ENCODE peak calls at places on chromosomes 11 and 22, in eight cellular contexts. R is kidney, M is fibroblast of lung, T is adrenal gland, Y is tibial artery, K is GM23338, Z is neuronal stem cell, X is cardiac muscle cell. U is an unnamed sample. For H3K4me1, the result is how much of the 10 kb centered on the place peaks cover.

GRCh38 chr11:78101073-78101472 is 21.4 kb upstream of the NDUFC2 start:
- DNase-seq in X (no peak), R (no peak), Z (no peak), K (no peak), M (peak), T (no peak), Y (no peak), U (no peak)

GRCh38 chr11:18461909-18462308 is 6.3 kb downstream of the LDHAL6A start:
- DNase-seq in R (no peak), K (no peak), T (no peak), Y (no peak), M (no peak), Z (no peak), X (no peak), U (no peak)

GRCh38 chr22:45154383-45154782 is 9.3 kb upstream of the NUP50 start:
- DNase-seq in R (no peak), Z (no peak), K (no peak), X (peak), M (peak), T (no peak), Y (no peak), U (no peak)

GRCh38 chr22:36659762-36660509 is 43.6 kb downstream of the CACNG2 start:
- DNase-seq in Y (peak), M (peak), X (peak), T (peak), R (peak), K (no peak), Z (no peak), U (peak)

GRCh38 chr11:70610561-70610960 is 212.2 kb downstream of the CTTN start:
- DNase-seq in K (no peak), Z (no peak), X (peak), Y (no peak), T (no peak), R (peak), M (peak), U (no peak)

GRCh38 chr11:132158091-132158490 is 787.7 kb downstream of the NTM start:
- DNase-seq in K (peak), R (no peak), M (peak), Z (no peak), X (peak), T (no peak), Y (no peak), U (no peak)

GRCh38 chr11:68351450-68352275 is 39.3 kb downstream of the LRP5 start:
- DNase-seq in T (no peak), Z (no peak), R (no peak), Y (no peak), M (no peak), K (peak), X (no peak), U (no peak)

GRCh38 chr11:5285703-5286102 is 16.0 kb upstream of the HBE1 start:
- DNase-seq in Y (no peak), Z (no peak), T (no peak), R (no peak), K (no peak), M (no peak), X (no peak), U (no peak)

GRCh38 chr11:61679893-61680621 is at the start of gene DAGLA:
- DNase-seq in R (peak), Y (peak), K (peak), X (peak), M (peak), Z (peak), T (no peak), U (peak)

GRCh38 chr11:124079631-124080318 is 35.5 kb upstream of the VWA5A start:
- DNase-seq in X (peak), R (no peak), Y (no peak), Z (no peak), K (no peak), T (no peak), M (no peak), U (no peak)

GRCh38 chr11:119796363-119797060 is 67.5 kb upstream of the NECTIN1 start:
- DNase-seq in Y (no peak), R (peak), Z (no peak), M (no peak), T (no peak), K (no peak), X (no peak), U (no peak)

GRCh38 chr11:33321483-33321882 is 64.3 kb downstream of the HIPK3 start:
- DNase-seq in K (no peak), X (no peak), Y (no peak), T (no peak), M (no peak), R (no peak), Z (no peak), U (no peak)

GRCh38 chr11:29634744-29635143 is 382.1 kb downstream of the KCNA4 start:
- DNase-seq in R (no peak), K (peak), T (no peak), Z (no peak), Y (no peak), M (no peak), X (no peak), U (no peak)

GRCh38 chr11:115145316-115145715 is 358.9 kb downstream of the CADM1 start:
- DNase-seq in Y (no peak), R (peak), T (no peak), K (no peak), M (no peak), X (no peak), Z (no peak), U (no peak)

GRCh38 chr11:18669629-18670162 is 28.9 kb upstream of the TMEM86A start:
- DNase-seq in X (no peak), R (no peak), Y (no peak), M (no peak), T (no peak), Z (no peak), K (peak), U (no peak)

GRCh38 chr11:121323208-121323607 is 30.6 kb downstream of the SC5D start:
- DNase-seq in R (no peak), Z (no peak), Y (no peak), M (no peak), T (no peak), X (no peak), K (peak), U (no peak)

GRCh38 chr11:12141283-12141682 is 30.9 kb downstream of the MICAL2 start:
- DNase-seq in X (no peak), T (no peak), Y (no peak), M (no peak), K (no peak), Z (no peak), R (no peak), U (no peak)

GRCh38 chr22:41242396-41243117 is 1.8 kb upstream of the CHADL start:
- DNase-seq in X (no peak), R (no peak), T (no peak), K (no peak), Z (no peak), M (no peak), Y (no peak), U (no peak)

GRCh38 chr22:23847991-23848864 is 9.4 kb upstream of the DERL3 start:
- DNase-seq in X (no peak), M (no peak), K (peak), T (no peak), R (peak), Y (no peak), Z (no peak), U (no peak)

GRCh38 chr22:23847310-23847920 is 8.6 kb upstream of the DERL3 start:
- DNase-seq in Y (no peak), T (no peak), K (no peak), Z (no peak), R (peak), X (no peak), M (no peak), U (no peak)

GRCh38 chr22:23844739-23845202 is 6.0 kb upstream of the DERL3 start:
- DNase-seq in X (no peak), M (no peak), Z (no peak), K (no peak), Y (no peak), T (no peak), R (peak), U (no peak)

GRCh38 chr22:23849009-23850006 is 8.4 kb upstream of the SLC2A11 start:
- DNase-seq in X (peak), M (peak), K (peak), Z (peak), T (peak), Y (peak), R (peak), U (peak)

GRCh38 chr22:23845661-23846469 is 7.1 kb upstream of the DERL3 start:
- DNase-seq in T (no peak), Y (no peak), K (no peak), R (peak), Z (no peak), M (no peak), X (no peak), U (no peak)
- H3K4me1 ChIP-seq in T (under half), Y (under half), K (under half), R (under half), Z (under half), M (under half), X (half or more), U (under half)

DNA sequence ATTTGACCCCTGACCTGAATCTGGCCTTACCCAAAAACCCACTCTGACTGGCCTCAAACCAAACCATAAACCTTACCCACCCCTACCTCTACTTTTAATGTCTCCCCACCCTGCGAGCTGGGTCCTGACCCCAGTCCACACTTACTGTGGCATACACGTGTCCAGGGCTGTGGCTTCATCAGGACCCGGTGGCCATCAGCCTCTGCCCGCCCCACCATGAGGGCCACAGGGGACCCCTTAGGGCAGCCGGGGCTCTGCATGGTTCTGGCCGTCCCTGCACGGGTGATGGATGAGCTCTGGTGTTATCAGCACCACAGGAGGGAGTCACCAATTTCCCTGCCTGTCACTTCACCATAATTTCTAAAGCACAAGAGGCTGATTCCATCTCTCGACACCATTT is 87.5 kb upstream of the LMO1 start:
- DNase-seq in Z (no peak), Y (no peak), X (no peak), R (peak), K (no peak), T (no peak), M (no peak), U (no peak)
- H3K4me1 ChIP-seq in Z (under half), Y (under half), X (under half), R (under half), K (under half), T (under half), M (under half), U (under half)

GRCh38 chr11:76769071-76769560 is 14.0 kb upstream of the TSKU start:
- DNase-seq in R (no peak), Y (no peak), Z (no peak), K (no peak), M (peak), X (peak), T (no peak), U (no peak)

GRCh38 chr11:76772100-76772782 is 10.9 kb upstream of the TSKU start:
- DNase-seq in K (no peak), R (no peak), Y (peak), M (no peak), T (no peak), X (no peak), Z (no peak), U (no peak)

GRCh38 chr11:76769645-76770586 is 13.2 kb upstream of the TSKU start:
- DNase-seq in M (peak), R (peak), X (peak), Z (no peak), Y (no peak), K (no peak), T (peak), U (no peak)

GRCh38 chr11:76771446-76772099 is 11.6 kb upstream of the TSKU start:
- DNase-seq in Z (no peak), M (no peak), Y (no peak), K (no peak), T (no peak), X (no peak), R (no peak), U (no peak)

DNA sequence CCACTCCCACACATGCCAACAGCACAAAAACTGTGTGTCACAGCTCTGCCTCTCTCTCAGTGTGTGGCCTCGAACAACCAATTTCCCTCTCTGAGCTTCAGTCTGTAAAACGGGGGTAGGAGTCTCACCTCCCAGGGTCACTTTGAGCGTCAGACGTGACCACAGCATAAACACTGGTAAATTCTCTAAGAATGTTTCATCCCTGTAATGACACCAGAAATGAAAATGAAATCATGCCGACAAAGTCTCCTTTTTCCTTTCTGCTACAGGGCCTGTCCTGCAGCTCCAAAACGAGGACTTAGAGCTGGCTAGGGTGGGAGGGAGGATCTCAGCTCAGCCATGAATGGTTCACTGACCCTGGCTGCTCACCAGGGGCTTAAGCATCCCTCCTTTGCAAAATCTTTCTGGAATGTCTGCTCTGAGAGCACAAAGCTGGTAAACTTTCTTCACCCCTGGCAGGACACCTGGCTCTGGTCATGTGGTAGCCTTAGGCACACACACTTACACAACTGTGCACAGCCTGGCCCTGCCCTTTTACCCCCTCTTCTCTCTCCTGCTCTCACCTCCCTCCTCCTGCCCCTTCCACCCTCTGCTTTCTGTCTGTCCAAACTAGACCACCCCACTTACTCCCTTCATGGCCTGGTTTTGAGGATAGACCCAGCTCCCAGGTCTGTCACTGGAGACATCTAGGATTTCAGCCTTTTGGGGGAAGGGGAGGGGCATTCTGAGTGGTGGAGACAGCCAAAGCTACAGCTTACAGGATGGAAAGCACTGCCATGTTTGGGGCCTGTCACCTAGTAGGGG is 12.3 kb upstream of the TSKU start:
- DNase-seq in T (no peak), Z (no peak), X (peak), R (no peak), K (no peak), M (peak), Y (peak), U (no peak)
- H3K4me1 ChIP-seq in T (under half), Z (under half), X (under half), R (half or more), K (under half), M (under half), Y (half or more), U (half or more)

GRCh38 chr11:44567876-44568256 is 2.4 kb downstream of the CD82 start:
- DNase-seq in Y (no peak), M (no peak), K (no peak), Z (no peak), T (no peak), X (no peak), R (no peak), U (no peak)

GRCh38 chr11:44568358-44568705 is 2.9 kb downstream of the CD82 start:
- DNase-seq in T (no peak), K (no peak), M (no peak), R (no peak), Z (no peak), X (no peak), Y (no peak), U (no peak)

GRCh38 chr11:44565746-44566558 is 489 bp downstream of the CD82 start:
- DNase-seq in R (no peak), T (no peak), M (no peak), K (peak), Y (no peak), X (no peak), Z (no peak), U (no peak)

GRCh38 chr11:44566559-44566949 is 1.1 kb downstream of the CD82 start:
- DNase-seq in Z (no peak), T (no peak), R (no peak), X (no peak), Y (no peak), M (no peak), K (no peak), U (no peak)

DNA sequence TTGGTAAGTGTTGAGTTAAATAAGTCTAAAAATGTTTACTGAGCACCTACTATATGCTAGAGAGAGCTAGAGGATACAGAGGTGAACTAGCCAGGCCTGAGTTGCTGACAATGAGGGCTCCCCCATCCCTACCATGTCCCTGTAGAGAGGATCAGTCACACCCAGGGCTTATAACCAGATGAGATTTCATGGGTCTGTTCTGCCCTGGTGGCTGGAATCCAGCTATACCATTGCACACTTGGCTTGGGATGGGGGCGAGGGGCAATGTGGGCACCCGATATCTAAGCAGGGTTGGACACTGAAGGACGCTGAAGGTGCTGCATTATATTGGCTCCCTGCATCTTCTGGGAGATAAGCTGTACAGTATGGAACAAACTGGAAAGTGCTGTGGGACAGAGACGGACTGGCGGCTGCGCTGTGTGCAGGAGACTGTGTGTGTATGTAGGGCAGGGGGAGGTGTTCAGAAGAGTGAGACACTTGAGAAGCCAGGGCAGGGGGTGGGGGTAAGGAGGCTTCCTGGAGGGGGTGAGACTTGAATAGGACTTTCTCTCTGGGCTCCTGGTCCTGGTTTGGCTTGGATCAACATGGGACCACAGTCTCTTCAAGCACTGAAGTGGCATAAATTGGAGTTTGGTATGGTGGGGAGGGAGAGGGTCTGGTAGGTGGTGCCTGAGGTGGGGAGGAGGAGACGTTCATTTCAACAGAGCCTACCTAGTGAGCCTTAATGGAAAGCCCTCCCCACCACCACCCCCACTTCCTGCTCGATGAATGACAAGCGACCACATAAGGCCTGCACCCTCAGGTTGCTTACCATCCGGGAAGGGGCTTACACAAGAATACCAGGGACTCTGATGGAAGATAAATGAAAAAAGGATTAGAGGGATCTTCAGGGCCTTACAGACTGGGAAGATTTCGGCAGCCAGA is 1.8 kb downstream of the CD82 start:
- DNase-seq in Y (no peak), X (no peak), M (no peak), Z (no peak), K (no peak), T (no peak), R (no peak), U (no peak)
- H3K4me1 ChIP-seq in Y (half or more), X (under half), M (under half), Z (half or more), K (under half), T (under half), R (under half), U (half or more)

GRCh38 chr11:63888170-63889086 is 28.5 kb downstream of the RCOR2 start:
- DNase-seq in T (peak), X (peak), K (peak), R (peak), M (peak), Y (peak), Z (no peak), U (peak)
- H3K4me1 ChIP-seq in T (under half), X (under half), K (under half), R (under half), M (under half), Y (under half), Z (under half), U (under half)

DNA sequence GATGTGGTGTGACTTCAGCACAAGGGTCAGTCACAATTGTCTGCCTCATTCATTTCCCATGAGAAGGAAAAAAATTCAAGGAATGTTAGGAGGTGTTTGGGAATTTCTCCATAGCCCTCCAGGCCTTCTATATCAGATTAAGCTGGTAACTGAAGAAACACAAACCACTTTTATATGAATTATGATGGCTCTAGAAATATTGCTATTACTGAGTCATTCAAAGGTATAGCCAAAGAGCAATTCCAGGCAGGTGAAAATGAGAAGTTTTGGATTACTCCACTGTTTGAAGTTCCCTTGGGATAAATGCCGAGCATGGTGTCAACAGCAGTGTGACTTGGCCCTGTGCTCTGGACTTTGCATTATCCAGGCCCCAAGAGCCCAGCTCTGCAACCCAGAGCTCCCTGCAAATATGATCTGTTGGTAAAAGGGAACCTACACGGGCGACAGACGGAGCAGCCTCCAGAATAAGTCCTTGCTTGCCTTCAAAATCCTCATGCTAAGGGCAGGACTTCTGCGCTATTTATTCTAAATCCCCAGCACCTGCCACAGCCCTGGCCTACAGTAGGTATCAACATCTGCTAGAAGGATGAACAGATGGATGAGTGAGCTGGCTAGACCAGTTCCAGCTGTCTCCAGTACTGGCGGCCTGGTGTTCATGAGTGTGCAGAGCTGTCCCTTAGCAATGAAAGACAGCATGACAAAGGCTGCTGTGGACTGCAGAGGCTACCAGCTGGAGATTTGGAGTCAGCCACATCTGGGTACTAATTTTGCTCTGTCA is 67.5 kb upstream of the ZBED5 start:
- DNase-seq in Z (no peak), M (no peak), K (peak), R (no peak), T (no peak), Y (no peak), X (no peak), U (no peak)
- H3K4me1 ChIP-seq in Z (under half), M (under half), K (under half), R (under half), T (under half), Y (half or more), X (under half), U (under half)

GRCh38 chr11:69446108-69446507 is 35.4 kb upstream of the LINC01488 start:
- DNase-seq in K (no peak), X (peak), R (peak), Z (no peak), Y (no peak), T (peak), M (no peak), U (no peak)
- H3K4me1 ChIP-seq in K (under half), X (under half), R (under half), Z (under half), Y (under half), T (under half), M (under half), U (half or more)

GRCh38 chr11:1150769-1151365 is 6.9 kb upstream of the MUC5AC start:
- DNase-seq in T (no peak), M (peak), K (no peak), X (peak), Y (peak), R (no peak), Z (no peak), U (no peak)
- H3K4me1 ChIP-seq in T (under half), M (under half), K (under half), X (under half), Y (under half), R (under half), Z (under half), U (under half)

DNA sequence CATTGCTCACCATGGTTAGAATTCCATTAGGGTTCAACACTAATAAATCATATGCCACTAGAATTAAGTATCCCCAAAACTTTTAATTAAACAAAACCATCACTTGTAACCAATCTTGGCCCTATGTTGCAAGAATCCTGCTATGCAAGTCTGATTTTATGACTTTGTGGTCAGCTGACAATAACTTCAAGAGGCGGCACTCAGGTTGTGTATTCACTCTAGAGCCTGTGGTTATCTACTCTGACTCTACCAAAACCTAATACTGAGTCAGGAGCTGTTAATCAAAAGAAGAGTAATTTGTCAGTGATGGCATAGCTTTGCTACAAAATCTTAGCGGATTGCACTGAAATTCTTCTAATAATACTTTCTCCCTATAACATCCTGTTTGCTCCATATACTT is 253.7 kb downstream of the AASDHPPT start:
- DNase-seq in T (no peak), Y (no peak), K (no peak), M (peak), R (no peak), Z (no peak), X (no peak), U (no peak)
- H3K4me1 ChIP-seq in T (under half), Y (under half), K (under half), M (under half), R (under half), Z (under half), X (under half), U (under half)